ENCODE peak calls at places on chromosomes 7 and 10, in ten cellular contexts. A, G, D, Y, O, V, K, Z, N and I are unnamed samples.

GRCh38 chr10:88949912-88950664 is 2.5 kb downstream of the ACTA2 start:
- DNase-seq in V (no peak), D (peak; percentile 36), Y (no peak), G (no peak), K (no peak), N (no peak), Z (no peak), O (no peak), A (no peak), I (no peak)

GRCh38 chr10:77162697-77163096 is 474.9 kb downstream of the KCNMA1 start:
- DNase-seq in N (no peak), K (no peak), O (no peak), D (no peak), Z (no peak), G (no peak), A (no peak), V (no peak), Y (no peak), I (no peak)

GRCh38 chr7:28356619-28357018 is 55.7 kb upstream of the CREB5 start:
- DNase-seq in Z (no peak), N (no peak), K (no peak), D (no peak), G (no peak), O (no peak), Y (no peak), A (no peak), V (no peak), I (no peak)

GRCh38 chr7:123966936-123967335 is 41.9 kb downstream of the SPAM1 start:
- DNase-seq in O (no peak), V (no peak), G (no peak), K (no peak), Z (no peak), A (no peak), N (no peak), Y (peak; percentile 7), D (peak; percentile 69), I (no peak)

GRCh38 chr7:100632951-100633717 is 8.2 kb downstream of the TFR2 start:
- DNase-seq in O (peak; percentile 52), Z (peak; percentile 37), A (peak; percentile 88), G (peak; percentile 38), K (no peak), N (peak; percentile 51), V (peak; percentile 74), Y (peak; percentile 60), D (peak; percentile 66), I (peak; percentile 31)

GRCh38 chr7:77532247-77532646 is 4.8 kb upstream of the PTPN12 start:
- DNase-seq in Y (no peak), K (no peak), O (no peak), D (peak; percentile 65), A (no peak), Z (no peak), N (no peak), G (no peak), V (no peak), I (no peak)

GRCh38 chr7:131057015-131057518 is 270.6 kb upstream of the MKLN1 start:
- DNase-seq in G (no peak), V (no peak), A (peak; percentile 49), Y (no peak), K (no peak), O (no peak), N (no peak), Z (no peak), D (no peak), I (no peak)

GRCh38 chr10:19816420-19817250 is at the start of gene PLXDC2:
- DNase-seq in A (peak; percentile 34), N (no peak), D (peak; percentile 36), Z (no peak), O (no peak), G (no peak), K (no peak), Y (no peak), V (no peak), I (no peak)